ENCODE peak calls at places on chromosomes 5 and 9, in eight cellular contexts. G is glutamatergic neuron, A is fibroblast of mammary gland, R is cardiac muscle cell, K is heart right ventricle, M is endothelial cell, X is cardiac fibroblast, L is adrenal gland. V is an unnamed sample.

GRCh38 chr9:72925126-72925810 is 27.6 kb downstream of the ALDH1A1 start:
- DNase-seq in G (no peak), A (no peak), R (no peak), K (no peak), M (no peak), X (peak), L (no peak), V (peak)

GRCh38 chr5:34611829-34612415 is 44.2 kb upstream of the RAI14 start:
- DNase-seq in G (no peak), A (peak), R (no peak), K (no peak), M (no peak), X (no peak), L (no peak), V (no peak)

GRCh38 chr9:132670816-132671371 is 630 bp downstream of the GTF3C4 start:
- DNase-seq in G (peak), A (peak), R (peak), K (no peak), M (peak), X (peak), L (peak), V (no peak)

GRCh38 chr9:32807217-32807616 is 23.9 kb downstream of the TMEM215 start:
- DNase-seq in G (no peak), A (no peak), R (no peak), K (no peak), M (no peak), X (no peak), L (no peak), V (no peak)

GRCh38 chr5:958701-959571 is 49.7 kb upstream of the NKD2 start:
- DNase-seq in G (no peak), A (peak), R (no peak), K (no peak), M (no peak), X (peak), L (no peak), V (peak)

GRCh38 chr5:2602451-2603045 is 148.9 kb downstream of the IRX2 start:
- DNase-seq in G (no peak), A (no peak), R (peak), K (no peak), M (no peak), X (no peak), L (no peak), V (no peak)

GRCh38 chr5:89211836-89212235 is 328.9 kb upstream of the MEF2C start:
- DNase-seq in G (no peak), A (peak), R (no peak), K (no peak), M (no peak), X (peak), L (no peak), V (peak)

GRCh38 chr9:92035687-92036410 is 79.4 kb downstream of the SPTLC1 start:
- DNase-seq in G (no peak), A (peak), R (no peak), K (no peak), M (no peak), X (peak), L (no peak), V (peak)

GRCh38 chr5:71891856-71892255 is 172.8 kb downstream of the CARTPT start:
- DNase-seq in G (no peak), A (no peak), R (peak), K (peak), M (peak), X (peak), L (peak), V (no peak)

GRCh38 chr9:98781588-98782383 is 14.6 kb downstream of the ANKS6 start:
- DNase-seq in G (no peak), A (no peak), R (no peak), K (no peak), M (no peak), X (no peak), L (no peak), V (no peak)

GRCh38 chr9:124284940-124285441 is 27.2 kb downstream of the NEK6 start:
- DNase-seq in G (no peak), A (peak), R (no peak), K (no peak), M (no peak), X (no peak), L (peak), V (peak)

GRCh38 chr5:73666891-73667290 is 40.9 kb downstream of the ARHGEF28 start:
- DNase-seq in G (no peak), A (no peak), R (no peak), K (no peak), M (no peak), X (no peak), L (no peak), V (no peak)

GRCh38 chr9:115400801-115401200 is 282.8 kb upstream of the TNC start:
- DNase-seq in G (no peak), A (peak), R (no peak), K (no peak), M (no peak), X (no peak), L (no peak), V (peak)

GRCh38 chr5:14675865-14676300 is 11.4 kb downstream of the OTULIN start:
- DNase-seq in G (no peak), A (no peak), R (no peak), K (no peak), M (no peak), X (no peak), L (no peak), V (no peak)

GRCh38 chr9:36823466-36823865 is 210.6 kb downstream of the PAX5 start:
- DNase-seq in G (no peak), A (no peak), R (no peak), K (no peak), M (no peak), X (no peak), L (no peak), V (no peak)

GRCh38 chr9:22446950-22447606 is 454 bp downstream of the DMRTA1 start:
- DNase-seq in G (peak), A (peak), R (peak), K (peak), M (peak), X (peak), L (peak), V (no peak)

GRCh38 chr9:114769664-114770063 is 36.2 kb downstream of the TNFSF15 start:
- DNase-seq in G (no peak), A (peak), R (no peak), K (no peak), M (no peak), X (peak), L (no peak), V (no peak)

GRCh38 chr9:92706218-92706940 is 36.4 kb upstream of the IPPK start:
- DNase-seq in G (no peak), A (peak), R (peak), K (no peak), M (peak), X (peak), L (no peak), V (no peak)

GRCh38 chr5:177487975-177488374 is 9.4 kb downstream of the PDLIM7 start:
- DNase-seq in G (no peak), A (no peak), R (no peak), K (no peak), M (no peak), X (no peak), L (no peak), V (no peak)

GRCh38 chr5:65103674-65104035 is 334.9 kb downstream of the CWC27 start:
- DNase-seq in G (no peak), A (peak), R (no peak), K (no peak), M (no peak), X (no peak), L (no peak), V (no peak)

GRCh38 chr5:66738136-66738535 is 141.9 kb downstream of the MAST4 start:
- DNase-seq in G (no peak), A (no peak), R (no peak), K (no peak), M (no peak), X (no peak), L (no peak), V (no peak)

GRCh38 chr5:154449786-154450185 is 4.0 kb downstream of the SAP30L start:
- DNase-seq in G (no peak), A (peak), R (no peak), K (no peak), M (no peak), X (no peak), L (no peak), V (no peak)

DNA sequence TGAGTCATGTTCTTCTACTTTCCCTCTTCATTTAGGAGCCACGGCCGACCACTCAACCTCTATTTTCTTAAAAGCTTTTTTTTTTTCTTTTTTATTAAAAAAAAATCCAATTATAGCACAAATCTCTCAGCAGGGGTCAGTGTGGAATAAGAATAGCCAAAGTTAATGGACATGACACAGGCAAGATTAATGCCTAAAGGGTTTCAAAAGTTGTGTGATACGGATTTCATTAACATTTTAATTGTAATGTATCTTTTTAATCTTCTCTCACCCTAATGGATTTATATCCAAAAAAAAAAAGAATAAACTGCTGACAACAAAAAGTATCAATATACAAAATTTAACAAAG is 5.4 kb downstream of the NACC2 start:
- DNase-seq in G (no peak), A (peak), R (no peak), K (no peak), M (no peak), X (peak), L (no peak), V (peak)
- TF ChIP-seq CTCF in G (no peak), A (peak), R (peak), K (no peak), M (no peak), X (peak), L (peak), V (peak)

DNA sequence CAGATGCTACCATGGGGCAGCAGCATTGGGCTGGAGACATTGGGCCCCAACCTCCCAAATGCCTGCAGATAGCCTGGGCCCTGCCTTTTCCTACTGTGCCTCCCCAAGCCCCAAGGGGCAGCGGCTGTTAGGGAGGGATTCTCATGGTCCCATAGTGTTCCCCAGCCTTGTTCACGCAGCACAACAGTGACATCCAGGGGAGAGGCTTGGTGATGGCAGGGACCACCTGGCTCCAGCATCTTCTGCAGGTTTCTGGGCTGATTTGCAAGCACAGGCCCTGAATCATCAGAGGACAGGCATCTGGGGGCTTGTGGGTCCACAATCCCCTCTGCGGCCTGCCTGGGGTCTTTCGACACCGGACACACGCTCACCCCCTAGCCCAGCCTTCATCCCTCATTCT is 354.6 kb downstream of the SLIT3 start:
- DNase-seq in G (peak), A (no peak), R (peak), K (no peak), M (peak), X (peak), L (no peak), V (no peak)
- TF ChIP-seq CTCF in G (no peak), A (peak), R (peak), K (peak), M (no peak), X (peak), L (no peak), V (peak)

DNA sequence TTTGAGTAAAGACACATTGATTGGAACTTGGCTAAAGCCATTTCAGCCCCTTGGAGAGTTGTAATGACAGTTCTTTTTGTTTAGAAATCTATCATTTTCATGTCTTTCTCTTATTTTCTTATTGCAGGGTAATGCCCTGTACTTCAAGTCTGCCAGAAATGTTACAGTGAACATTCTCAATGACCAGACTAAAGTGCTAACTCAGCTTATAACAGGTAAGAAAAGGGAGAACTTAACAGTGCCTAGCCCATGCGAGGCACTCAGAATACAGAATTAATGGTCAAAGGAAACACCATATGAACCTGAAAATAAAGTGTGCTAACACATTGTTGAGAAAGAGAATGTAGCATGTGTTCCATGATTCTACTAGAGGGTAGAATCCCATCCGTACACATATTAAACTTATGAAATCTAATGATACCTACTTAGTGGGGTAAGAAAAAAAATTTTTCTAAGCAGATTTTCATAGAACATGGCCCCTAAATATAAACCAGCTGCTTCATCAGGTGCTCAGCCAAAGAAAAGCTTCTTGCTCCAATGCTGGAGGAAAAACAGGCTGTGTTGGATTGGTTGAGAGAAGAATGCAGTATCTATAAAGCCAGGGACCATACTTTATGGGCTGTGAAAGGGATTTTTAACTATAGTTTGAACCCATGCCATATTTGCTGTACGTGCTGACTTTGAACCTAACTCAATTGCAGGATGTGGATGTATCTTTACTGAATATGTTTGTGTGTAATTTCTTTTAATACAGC is 260.8 kb upstream of the PPP1R2B start:
- DNase-seq in G (no peak), A (no peak), R (no peak), K (no peak), M (no peak), X (no peak), L (no peak), V (no peak)
- TF ChIP-seq CTCF in G (no peak), A (no peak), R (no peak), K (no peak), M (no peak), X (no peak), L (no peak), V (no peak)

GRCh38 chr5:139193928-139194327 is 4.2 kb downstream of the SIL1 start:
- DNase-seq in G (no peak), A (no peak), R (no peak), K (no peak), M (no peak), X (peak), L (peak), V (no peak)
- TF ChIP-seq CTCF in G (peak), A (peak), R (peak), K (no peak), M (peak), X (peak), L (peak), V (peak)

GRCh38 chr9:113502427-113503008 is 39.0 kb downstream of the RGS3 start:
- DNase-seq in G (no peak), A (no peak), R (no peak), K (no peak), M (no peak), X (no peak), L (no peak), V (no peak)

GRCh38 chr9:113499876-113500497 is 36.5 kb downstream of the RGS3 start:
- DNase-seq in G (no peak), A (no peak), R (no peak), K (no peak), M (no peak), X (no peak), L (no peak), V (no peak)

GRCh38 chr9:113503131-113503541 is 39.6 kb downstream of the RGS3 start:
- DNase-seq in G (no peak), A (no peak), R (no peak), K (no peak), M (peak), X (no peak), L (no peak), V (no peak)

GRCh38 chr9:113501129-113501686 is 37.7 kb downstream of the RGS3 start:
- DNase-seq in G (no peak), A (no peak), R (no peak), K (peak), M (peak), X (no peak), L (peak), V (no peak)

GRCh38 chr9:113501821-113502220 is 38.3 kb downstream of the RGS3 start:
- DNase-seq in G (no peak), A (no peak), R (no peak), K (no peak), M (no peak), X (no peak), L (no peak), V (no peak)
- TF ChIP-seq CTCF in G (no peak), A (no peak), R (no peak), K (no peak), M (no peak), X (no peak), L (no peak), V (no peak)

GRCh38 chr9:112332674-112332976 is 794 bp downstream of the PTBP3 start:
- DNase-seq in G (no peak), A (no peak), R (no peak), K (no peak), M (no peak), X (no peak), L (no peak), V (no peak)
- TF ChIP-seq CTCF in G (no peak), A (no peak), R (peak), K (no peak), M (no peak), X (no peak), L (no peak), V (no peak)

GRCh38 chr5:10576121-10576789 is 12.4 kb downstream of the ANKRD33B start:
- DNase-seq in G (no peak), A (no peak), R (no peak), K (no peak), M (no peak), X (no peak), L (no peak), V (no peak)
- TF ChIP-seq CTCF in G (no peak), A (no peak), R (no peak), K (no peak), M (no peak), X (no peak), L (no peak), V (no peak)

GRCh38 chr9:13762209-13762608 is 482.7 kb upstream of the MPDZ start:
- DNase-seq in G (no peak), A (no peak), R (no peak), K (no peak), M (no peak), X (no peak), L (no peak), V (no peak)
- TF ChIP-seq CTCF in G (no peak), A (no peak), R (no peak), K (no peak), M (no peak), X (no peak), L (no peak), V (no peak)

GRCh38 chr5:79454043-79454442 is 59.9 kb downstream of the HOMER1 start:
- DNase-seq in G (no peak), A (no peak), R (no peak), K (no peak), M (no peak), X (no peak), L (no peak), V (no peak)

GRCh38 chr5:79459626-79460025 is 54.3 kb downstream of the HOMER1 start:
- DNase-seq in G (no peak), A (no peak), R (peak), K (no peak), M (no peak), X (no peak), L (no peak), V (no peak)

GRCh38 chr5:79456890-79457583 is 56.9 kb downstream of the HOMER1 start:
- DNase-seq in G (no peak), A (no peak), R (no peak), K (no peak), M (no peak), X (no peak), L (no peak), V (no peak)

DNA sequence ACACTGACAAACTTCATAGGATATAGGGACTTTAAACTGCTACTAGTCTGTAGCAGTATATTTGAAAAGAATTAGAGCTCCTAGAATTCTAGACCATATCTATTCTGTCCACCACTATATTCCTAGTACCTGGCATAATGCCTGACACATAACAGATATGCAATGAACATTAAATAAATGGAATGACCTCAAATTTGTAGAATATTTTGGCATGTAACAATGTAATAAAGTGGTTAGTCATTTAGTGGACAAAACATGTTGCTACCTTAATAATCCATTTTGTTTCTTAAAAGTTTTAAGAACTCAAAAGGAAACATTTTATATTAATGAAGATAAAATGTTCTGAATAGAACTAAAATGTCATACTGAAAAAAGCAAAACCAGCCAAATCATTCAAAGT is 57.5 kb downstream of the HOMER1 start:
- DNase-seq in G (no peak), A (no peak), R (no peak), K (no peak), M (no peak), X (no peak), L (no peak), V (no peak)
- TF ChIP-seq CTCF in G (no peak), A (no peak), R (no peak), K (no peak), M (no peak), X (no peak), L (no peak), V (no peak)

DNA sequence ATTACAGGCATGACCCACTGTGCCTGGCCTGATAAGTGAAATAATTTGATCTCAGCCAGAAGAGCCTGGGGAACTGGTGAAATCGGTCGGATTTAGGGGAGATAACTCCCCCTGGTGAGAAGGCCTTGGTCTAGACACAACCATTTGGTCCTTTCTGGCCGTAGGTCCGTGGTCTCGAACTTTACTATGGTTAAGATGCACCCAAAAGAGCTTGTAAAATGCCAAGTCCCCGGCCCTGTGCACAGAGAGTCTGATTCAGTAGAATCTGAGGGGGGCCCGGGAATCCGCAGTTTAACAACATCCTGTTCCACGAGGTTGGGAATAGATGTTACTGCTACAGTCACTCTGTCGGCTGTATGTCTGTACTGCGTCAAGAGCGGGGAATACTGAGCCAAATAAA is 140.7 kb downstream of the C9orf50 start:
- DNase-seq in G (no peak), A (peak), R (no peak), K (no peak), M (no peak), X (peak), L (no peak), V (no peak)
- TF ChIP-seq CTCF in G (no peak), A (peak), R (no peak), K (no peak), M (no peak), X (no peak), L (no peak), V (peak)

V was measured in astrocyte of the cerebellum.